ENCODE peak calls at places on chromosome 7, in ten cellular contexts. A, U, G, O, F, Y, C, H, R and V are unnamed samples.

GRCh38 chr7:121385800-121386179 is 10.3 kb downstream of the FAM3C start:
- DNase-seq in A (no peak), U (no peak), G (no peak), O (no peak), F (no peak), Y (no peak), C (peak), H (no peak), R (no peak), V (no peak)

GRCh38 chr7:5525271-5526189 is 101.9 kb upstream of the TNRC18 start:
- DNase-seq in A (no peak), U (no peak), G (peak), O (no peak), F (peak), Y (no peak), C (no peak), H (no peak), R (no peak), V (no peak)

GRCh38 chr7:3106353-3106752 is 62.7 kb upstream of the CARD11 start:
- DNase-seq in A (no peak), U (no peak), G (no peak), O (no peak), F (no peak), Y (no peak), C (no peak), H (no peak), R (no peak), V (no peak)

GRCh38 chr7:157279973-157280841 is 56.6 kb upstream of the DNAJB6 start:
- DNase-seq in A (no peak), U (no peak), G (no peak), O (no peak), F (no peak), Y (no peak), C (no peak), H (no peak), R (no peak), V (no peak)

GRCh38 chr7:1819258-1819841 is 149.3 kb downstream of the ELFN1 start:
- DNase-seq in A (no peak), U (no peak), G (no peak), O (no peak), F (no peak), Y (no peak), C (no peak), H (no peak), R (no peak), V (no peak)

GRCh38 chr7:120170849-120171248 is 102.1 kb upstream of the KCND2 start:
- DNase-seq in A (no peak), U (no peak), G (peak), O (no peak), F (no peak), Y (no peak), C (no peak), H (no peak), R (no peak), V (no peak)

GRCh38 chr7:47720141-47720906 is 138.4 kb upstream of the TNS3 start:
- DNase-seq in A (no peak), U (no peak), G (peak), O (no peak), F (no peak), Y (no peak), C (no peak), H (no peak), R (no peak), V (no peak)

GRCh38 chr7:33669251-33669670 is 236.1 kb upstream of the BMPER start:
- DNase-seq in A (no peak), U (no peak), G (no peak), O (no peak), F (peak), Y (no peak), C (no peak), H (no peak), R (no peak), V (no peak)

GRCh38 chr7:92242972-92243371 is 2.7 kb downstream of the KRIT1 start:
- DNase-seq in A (no peak), U (no peak), G (no peak), O (no peak), F (no peak), Y (no peak), C (no peak), H (no peak), R (no peak), V (no peak)

GRCh38 chr7:148898845-148899474 is 14.9 kb upstream of the EZH2 start:
- DNase-seq in A (no peak), U (no peak), G (no peak), O (no peak), F (no peak), Y (no peak), C (no peak), H (no peak), R (no peak), V (no peak)

GRCh38 chr7:48518092-48518491 is 346.8 kb downstream of the ABCA13 start:
- DNase-seq in A (no peak), U (no peak), G (no peak), O (no peak), F (no peak), Y (no peak), C (no peak), H (no peak), R (no peak), V (no peak)

GRCh38 chr7:152025937-152026890 is 740 bp downstream of the GALNT11 start:
- DNase-seq in A (no peak), U (no peak), G (peak), O (no peak), F (no peak), Y (no peak), C (no peak), H (no peak), R (no peak), V (no peak)

GRCh38 chr7:140206963-140207362 is 30.2 kb upstream of the KDM7A start:
- DNase-seq in A (no peak), U (no peak), G (no peak), O (no peak), F (no peak), Y (no peak), C (no peak), H (no peak), R (no peak), V (no peak)

GRCh38 chr7:20229652-20230500 is 12.7 kb upstream of the MACC1 start:
- DNase-seq in A (no peak), U (no peak), G (peak), O (no peak), F (peak), Y (no peak), C (no peak), H (peak), R (no peak), V (peak)

GRCh38 chr7:13829914-13830603 is 159.4 kb downstream of the ETV1 start:
- DNase-seq in A (no peak), U (no peak), G (peak), O (no peak), F (no peak), Y (no peak), C (no peak), H (peak), R (no peak), V (no peak)

GRCh38 chr7:26993816-26994810 is 101.7 kb downstream of the HOXA1 start:
- DNase-seq in A (no peak), U (no peak), G (peak), O (no peak), F (no peak), Y (no peak), C (no peak), H (peak), R (no peak), V (no peak)

GRCh38 chr7:137342751-137343482 is 616 bp downstream of the PTN start:
- DNase-seq in A (no peak), U (no peak), G (no peak), O (no peak), F (no peak), Y (no peak), C (no peak), H (no peak), R (no peak), V (no peak)

GRCh38 chr7:6422926-6423632 is 24.7 kb downstream of the DAGLB start:
- DNase-seq in A (no peak), U (peak), G (no peak), O (no peak), F (no peak), Y (no peak), C (no peak), H (no peak), R (no peak), V (no peak)